ENCODE peak calls at places on chromosomes 13 and 19, in ten cellular contexts. D, F, C, O, W, K, I, J, G and Q are unnamed samples.

GRCh38 chr13:100543872-100544602 is 44.6 kb downstream of the GGACT start:
- DNase-seq in D (no peak), F (no peak), C (no peak), O (no peak), W (no peak), K (no peak), I (no peak), J (no peak), G (no peak), Q (no peak)

GRCh38 chr13:26326562-26326961 is 72.6 kb downstream of the CDK8 start:
- DNase-seq in D (no peak), F (no peak), C (no peak), O (no peak), W (no peak), K (no peak), I (no peak), J (no peak), G (no peak), Q (no peak)

GRCh38 chr13:106104281-106104901 is 431.1 kb downstream of the EFNB2 start:
- DNase-seq in D (no peak), F (no peak), C (peak), O (no peak), W (no peak), K (peak), I (no peak), J (no peak), G (no peak), Q (no peak)

GRCh38 chr19:46882034-46882433 is 21.2 kb downstream of the ARHGAP35 start:
- DNase-seq in D (no peak), F (no peak), C (no peak), O (no peak), W (no peak), K (no peak), I (no peak), J (no peak), G (no peak), Q (no peak)

GRCh38 chr19:41434450-41434849 is 5.3 kb downstream of the DMAC2 start:
- DNase-seq in D (no peak), F (no peak), C (no peak), O (no peak), W (no peak), K (no peak), I (no peak), J (no peak), G (no peak), Q (no peak)

GRCh38 chr19:54207908-54208783 is 7.5 kb downstream of the RPS9 start:
- DNase-seq in D (peak), F (no peak), C (peak), O (peak), W (no peak), K (peak), I (peak), J (no peak), G (peak), Q (no peak)

GRCh38 chr13:74570834-74571233 is 436.6 kb upstream of the KLF12 start:
- DNase-seq in D (no peak), F (no peak), C (no peak), O (no peak), W (no peak), K (no peak), I (no peak), J (peak), G (no peak), Q (no peak)

GRCh38 chr13:63184693-63185092 is 1769.0 kb upstream of the PCDH20 start:
- DNase-seq in D (no peak), F (no peak), C (peak), O (no peak), W (no peak), K (no peak), I (no peak), J (peak), G (no peak), Q (no peak)

GRCh38 chr13:36915891-36916640 is 4.0 kb downstream of the SMAD9 start:
- DNase-seq in D (no peak), F (peak), C (no peak), O (no peak), W (peak), K (no peak), I (no peak), J (no peak), G (no peak), Q (peak)

GRCh38 chr19:2114821-2115220 is 18.1 kb downstream of the IZUMO4 start:
- DNase-seq in D (no peak), F (no peak), C (no peak), O (no peak), W (no peak), K (no peak), I (no peak), J (no peak), G (no peak), Q (no peak)

GRCh38 chr19:30049844-30050667 is 108.0 kb downstream of the URI1 start:
- DNase-seq in D (no peak), F (peak), C (no peak), O (no peak), W (no peak), K (no peak), I (no peak), J (no peak), G (no peak), Q (no peak)

GRCh38 chr13:98390086-98390697 is 186.7 kb downstream of the STK24 start:
- DNase-seq in D (no peak), F (no peak), C (no peak), O (no peak), W (no peak), K (no peak), I (no peak), J (no peak), G (no peak), Q (no peak)

GRCh38 chr13:59274958-59275727 is 888.6 kb downstream of the DIAPH3 start:
- DNase-seq in D (no peak), F (no peak), C (no peak), O (no peak), W (no peak), K (no peak), I (no peak), J (no peak), G (no peak), Q (no peak)

GRCh38 chr19:24059572-24060295 is 27.3 kb upstream of the ZNF254 start:
- DNase-seq in D (no peak), F (no peak), C (no peak), O (no peak), W (no peak), K (no peak), I (no peak), J (no peak), G (no peak), Q (no peak)

GRCh38 chr13:40189426-40189825 is 477.0 kb downstream of the FOXO1 start:
- DNase-seq in D (no peak), F (no peak), C (no peak), O (no peak), W (no peak), K (no peak), I (peak), J (no peak), G (no peak), Q (no peak)

GRCh38 chr19:46270521-46271256 is 26.2 kb upstream of the HIF3A start:
- DNase-seq in D (no peak), F (no peak), C (no peak), O (no peak), W (no peak), K (no peak), I (no peak), J (no peak), G (no peak), Q (no peak)

GRCh38 chr13:67366533-67366932 is 136.4 kb upstream of the PCDH9 start:
- DNase-seq in D (no peak), F (no peak), C (no peak), O (no peak), W (peak), K (no peak), I (no peak), J (no peak), G (no peak), Q (no peak)

GRCh38 chr19:3006075-3006767 is 22.9 kb downstream of the TLE2 start:
- DNase-seq in D (peak), F (no peak), C (peak), O (no peak), W (no peak), K (no peak), I (peak), J (no peak), G (no peak), Q (no peak)

GRCh38 chr13:26024558-26024957 is 27.3 kb downstream of the SHISA2 start:
- DNase-seq in D (no peak), F (no peak), C (no peak), O (no peak), W (no peak), K (peak), I (no peak), J (no peak), G (no peak), Q (no peak)

GRCh38 chr13:39073983-39074382 is 35.7 kb downstream of the NHLRC3 start:
- DNase-seq in D (no peak), F (no peak), C (no peak), O (no peak), W (no peak), K (no peak), I (no peak), J (no peak), G (no peak), Q (no peak)

GRCh38 chr19:12838182-12838890 is at the start of gene MAST1:
- DNase-seq in D (peak), F (peak), C (peak), O (no peak), W (peak), K (peak), I (peak), J (peak), G (no peak), Q (peak)

GRCh38 chr13:79862515-79862914 is 381.6 kb downstream of the NDFIP2 start:
- DNase-seq in D (no peak), F (no peak), C (no peak), O (no peak), W (no peak), K (no peak), I (no peak), J (no peak), G (no peak), Q (no peak)

GRCh38 chr19:43465468-43466120 is at the start of gene LYPD3:
- DNase-seq in D (no peak), F (no peak), C (peak), O (peak), W (no peak), K (peak), I (no peak), J (peak), G (no peak), Q (no peak)

GRCh38 chr13:41674246-41674645 is 216.9 kb downstream of the RGCC start:
- DNase-seq in D (no peak), F (no peak), C (no peak), O (no peak), W (no peak), K (no peak), I (no peak), J (no peak), G (no peak), Q (no peak)

GRCh38 chr13:84470528-84470927 is 588.3 kb upstream of the SLITRK1 start:
- DNase-seq in D (no peak), F (no peak), C (no peak), O (no peak), W (no peak), K (no peak), I (no peak), J (no peak), G (no peak), Q (no peak)

GRCh38 chr19:1410136-1410786 is 2.9 kb downstream of the DAZAP1 start:
- DNase-seq in D (no peak), F (no peak), C (no peak), O (peak), W (no peak), K (no peak), I (no peak), J (no peak), G (no peak), Q (no peak)